ENCODE peak calls at places on chromosomes 16 and 17, in seven cellular contexts. D, U, V, T, I, G and Q are unnamed samples.

GRCh38 chr16:57132470-57132869 is 40.1 kb downstream of the CPNE2 start:
- DNase-seq in D (peak; percentile 32), U (no peak), V (no peak), T (no peak), I (no peak), G (peak; percentile 11), Q (no peak)

GRCh38 chr17:79026345-79027273 is 2.6 kb downstream of the C1QTNF1 start:
- DNase-seq in D (no peak), U (peak; percentile 89), V (no peak), T (no peak), I (no peak), G (no peak), Q (peak; percentile 89)

GRCh38 chr17:45092932-45093430 is 31.9 kb downstream of the NMT1 start:
- DNase-seq in D (no peak), U (peak; percentile 99), V (no peak), T (peak; percentile 79), I (no peak), G (no peak), Q (peak; percentile 25)

GRCh38 chr16:78962457-78962929 is 638.0 kb downstream of the MAF start:
- DNase-seq in D (no peak), U (no peak), V (no peak), T (no peak), I (no peak), G (peak; percentile 33), Q (no peak)

GRCh38 chr17:67017895-67018294 is 26.5 kb upstream of the CACNG1 start:
- DNase-seq in D (no peak), U (no peak), V (no peak), T (no peak), I (no peak), G (no peak), Q (no peak)

GRCh38 chr17:41048441-41048840 is 1.3 kb upstream of the KRTAP2-1 start:
- DNase-seq in D (no peak), U (peak; percentile 74), V (no peak), T (no peak), I (no peak), G (no peak), Q (no peak)

GRCh38 chr17:45320931-45321461 is 4.2 kb upstream of the MAP3K14 start:
- DNase-seq in D (peak; percentile 58), U (peak; percentile 90), V (no peak), T (no peak), I (no peak), G (no peak), Q (peak; percentile 92)

GRCh38 chr17:36727577-36727976 is 126.2 kb downstream of the MRM1 start:
- DNase-seq in D (no peak), U (no peak), V (no peak), T (no peak), I (no peak), G (no peak), Q (no peak)

GRCh38 chr17:13584701-13585080 is 17.0 kb downstream of the HS3ST3A1 start:
- DNase-seq in D (no peak), U (no peak), V (no peak), T (no peak), I (no peak), G (no peak), Q (no peak)

GRCh38 chr16:64829678-64830077 is 292.2 kb downstream of the CDH11 start:
- DNase-seq in D (no peak), U (no peak), V (no peak), T (no peak), I (no peak), G (no peak), Q (no peak)

GRCh38 chr16:56780646-56781045 is 50.7 kb downstream of the NUP93 start:
- DNase-seq in D (peak; percentile 6), U (no peak), V (no peak), T (no peak), I (no peak), G (no peak), Q (no peak)

GRCh38 chr17:15409721-15410247 is 57.6 kb downstream of the CDRT4 start:
- DNase-seq in D (no peak), U (peak; percentile 93), V (no peak), T (peak; percentile 51), I (no peak), G (no peak), Q (no peak)

GRCh38 chr17:7112527-7113108 is 2.0 kb downstream of the ASGR2 start:
- DNase-seq in D (no peak), U (no peak), V (no peak), T (no peak), I (no peak), G (no peak), Q (no peak)

GRCh38 chr16:80527297-80527696 is 13.5 kb upstream of the DYNLRB2 start:
- DNase-seq in D (peak; percentile 49), U (peak; percentile 7), V (no peak), T (no peak), I (no peak), G (peak; percentile 23), Q (peak; percentile 35)

GRCh38 chr17:82236142-82236971 is 7.5 kb downstream of the SLC16A3 start:
- DNase-seq in D (peak; percentile 63), U (no peak), V (peak; percentile 61), T (peak; percentile 75), I (peak; percentile 37), G (peak; percentile 59), Q (no peak)

GRCh38 chr17:56031636-56032035 is 121.6 kb upstream of the ANKFN1 start:
- DNase-seq in D (peak; percentile 93), U (no peak), V (no peak), T (no peak), I (no peak), G (no peak), Q (no peak)

GRCh38 chr16:10577305-10578202 is 2.8 kb downstream of the EMP2 start:
- DNase-seq in D (no peak), U (peak; percentile 72), V (no peak), T (no peak), I (no peak), G (no peak), Q (no peak)

GRCh38 chr17:78133971-78134898 is 3.7 kb downstream of the TMC8 start:
- DNase-seq in D (peak; percentile 17), U (no peak), V (peak; percentile 79), T (peak; percentile 67), I (peak; percentile 62), G (peak; percentile 39), Q (no peak)

GRCh38 chr16:85653226-85653917 is 35.4 kb downstream of the GINS2 start:
- DNase-seq in D (no peak), U (no peak), V (no peak), T (no peak), I (no peak), G (no peak), Q (no peak)

GRCh38 chr17:50948711-50949110 is 82.6 kb upstream of the TOB1 start:
- DNase-seq in D (no peak), U (no peak), V (no peak), T (no peak), I (no peak), G (no peak), Q (no peak)

GRCh38 chr17:18026408-18026776 is 12.6 kb downstream of the ATPAF2 start:
- DNase-seq in D (peak; percentile 68), U (peak; percentile 87), V (no peak), T (no peak), I (peak; percentile 50), G (no peak), Q (no peak)